ENCODE peak calls at places on chromosome 19, in eight cellular contexts. One of them, this sample, is unnamed.
A peak's percentile ranks its signal among the peaks of the same experiment; 100 is the strongest.

GRCh38 chr19:45496349-45496953 is 396 bp downstream of the RTN2 start:
- DNase-seq in esophagus squamous epithelium: no peak
- DNase-seq in GM12891: no peak
- DNase-seq in stomach: no peak
- DNase-seq in Peyer's patch: no peak
- DNase-seq in body of pancreas: peak; percentile 50
- DNase-seq in transverse colon: no peak
- DNase-seq in heart left ventricle: peak; percentile 63
- DNase-seq in this sample: peak; percentile 45

GRCh38 chr19:1037553-1038115 is 2.3 kb upstream of the ABCA7 start:
- DNase-seq in heart left ventricle: no peak
- DNase-seq in body of pancreas: no peak
- DNase-seq in transverse colon: peak; percentile 13
- DNase-seq in GM12891: no peak
- DNase-seq in stomach: no peak
- DNase-seq in esophagus squamous epithelium: no peak
- DNase-seq in Peyer's patch: no peak
- DNase-seq in this sample: no peak

GRCh38 chr19:33698576-33699435 is 77.1 kb downstream of the CHST8 start:
- DNase-seq in stomach: no peak
- DNase-seq in GM12891: no peak
- DNase-seq in transverse colon: no peak
- DNase-seq in Peyer's patch: no peak
- DNase-seq in esophagus squamous epithelium: no peak
- DNase-seq in body of pancreas: no peak
- DNase-seq in heart left ventricle: no peak
- DNase-seq in this sample: no peak

GRCh38 chr19:5805465-5806132 is 732 bp downstream of the NRTN start:
- DNase-seq in transverse colon: peak; percentile 87
- DNase-seq in body of pancreas: peak; percentile 90
- DNase-seq in heart left ventricle: peak; percentile 82
- DNase-seq in Peyer's patch: peak; percentile 44
- DNase-seq in stomach: peak; percentile 88
- DNase-seq in GM12891: peak; percentile 64
- DNase-seq in esophagus squamous epithelium: no peak
- DNase-seq in this sample: peak; percentile 65

GRCh38 chr19:7267792-7268736 is 26.1 kb downstream of the INSR start:
- DNase-seq in stomach: no peak
- DNase-seq in heart left ventricle: no peak
- DNase-seq in Peyer's patch: no peak
- DNase-seq in transverse colon: peak; percentile 57
- DNase-seq in esophagus squamous epithelium: no peak
- DNase-seq in body of pancreas: no peak
- DNase-seq in GM12891: no peak
- DNase-seq in this sample: no peak

GRCh38 chr19:45305421-45305820 is 17.3 kb downstream of the CKM start:
- DNase-seq in heart left ventricle: peak; percentile 26
- DNase-seq in transverse colon: no peak
- DNase-seq in GM12891: no peak
- DNase-seq in stomach: no peak
- DNase-seq in body of pancreas: no peak
- DNase-seq in esophagus squamous epithelium: no peak
- DNase-seq in Peyer's patch: no peak
- DNase-seq in this sample: no peak

GRCh38 chr19:16435238-16435911 is 36.4 kb downstream of the EPS15L1 start:
- DNase-seq in stomach: no peak
- DNase-seq in GM12891: no peak
- DNase-seq in heart left ventricle: peak; percentile 73
- DNase-seq in transverse colon: peak; percentile 48
- DNase-seq in Peyer's patch: no peak
- DNase-seq in body of pancreas: no peak
- DNase-seq in esophagus squamous epithelium: no peak
- DNase-seq in this sample: no peak

GRCh38 chr19:58181902-58182576 is 822 bp upstream of the ZNF274 start:
- DNase-seq in GM12891: no peak
- DNase-seq in esophagus squamous epithelium: no peak
- DNase-seq in body of pancreas: peak; percentile 24
- DNase-seq in Peyer's patch: peak; percentile 54
- DNase-seq in heart left ventricle: peak; percentile 34
- DNase-seq in stomach: peak; percentile 27
- DNase-seq in transverse colon: peak; percentile 42
- DNase-seq in this sample: peak; percentile 86

GRCh38 chr19:38399081-38399480 is 3.8 kb upstream of the FAM98C start:
- DNase-seq in esophagus squamous epithelium: no peak
- DNase-seq in body of pancreas: no peak
- DNase-seq in Peyer's patch: no peak
- DNase-seq in heart left ventricle: no peak
- DNase-seq in stomach: no peak
- DNase-seq in transverse colon: no peak
- DNase-seq in GM12891: no peak
- DNase-seq in this sample: no peak

GRCh38 chr19:58060231-58060630 is 1.1 kb downstream of the ZNF135 start:
- DNase-seq in heart left ventricle: no peak
- DNase-seq in stomach: no peak
- DNase-seq in transverse colon: no peak
- DNase-seq in esophagus squamous epithelium: no peak
- DNase-seq in GM12891: no peak
- DNase-seq in Peyer's patch: no peak
- DNase-seq in body of pancreas: no peak
- DNase-seq in this sample: no peak

GRCh38 chr19:33671211-33671610 is 49.5 kb downstream of the CHST8 start:
- DNase-seq in esophagus squamous epithelium: no peak
- DNase-seq in stomach: no peak
- DNase-seq in Peyer's patch: no peak
- DNase-seq in heart left ventricle: no peak
- DNase-seq in GM12891: no peak
- DNase-seq in transverse colon: no peak
- DNase-seq in body of pancreas: no peak
- DNase-seq in this sample: no peak

GRCh38 chr19:54431255-54431838 is 16.1 kb downstream of the TTYH1 start:
- DNase-seq in stomach: peak; percentile 80
- DNase-seq in body of pancreas: peak; percentile 91
- DNase-seq in heart left ventricle: peak; percentile 79
- DNase-seq in Peyer's patch: no peak
- DNase-seq in GM12891: no peak
- DNase-seq in transverse colon: peak; percentile 28
- DNase-seq in esophagus squamous epithelium: no peak
- DNase-seq in this sample: no peak

GRCh38 chr19:7292950-7293794 is 1.0 kb downstream of the INSR start:
- DNase-seq in heart left ventricle: peak; percentile 72
- DNase-seq in esophagus squamous epithelium: no peak
- DNase-seq in transverse colon: peak; percentile 68
- DNase-seq in body of pancreas: peak; percentile 58
- DNase-seq in GM12891: no peak
- DNase-seq in Peyer's patch: no peak
- DNase-seq in stomach: peak; percentile 41
- DNase-seq in this sample: peak; percentile 53

GRCh38 chr19:29858000-29858596 is 46.3 kb downstream of the CCNE1 start:
- DNase-seq in heart left ventricle: no peak
- DNase-seq in esophagus squamous epithelium: no peak
- DNase-seq in transverse colon: peak; percentile 34
- DNase-seq in GM12891: no peak
- DNase-seq in Peyer's patch: no peak
- DNase-seq in stomach: peak; percentile 50
- DNase-seq in body of pancreas: peak; percentile 53
- DNase-seq in this sample: peak; percentile 34

DNA sequence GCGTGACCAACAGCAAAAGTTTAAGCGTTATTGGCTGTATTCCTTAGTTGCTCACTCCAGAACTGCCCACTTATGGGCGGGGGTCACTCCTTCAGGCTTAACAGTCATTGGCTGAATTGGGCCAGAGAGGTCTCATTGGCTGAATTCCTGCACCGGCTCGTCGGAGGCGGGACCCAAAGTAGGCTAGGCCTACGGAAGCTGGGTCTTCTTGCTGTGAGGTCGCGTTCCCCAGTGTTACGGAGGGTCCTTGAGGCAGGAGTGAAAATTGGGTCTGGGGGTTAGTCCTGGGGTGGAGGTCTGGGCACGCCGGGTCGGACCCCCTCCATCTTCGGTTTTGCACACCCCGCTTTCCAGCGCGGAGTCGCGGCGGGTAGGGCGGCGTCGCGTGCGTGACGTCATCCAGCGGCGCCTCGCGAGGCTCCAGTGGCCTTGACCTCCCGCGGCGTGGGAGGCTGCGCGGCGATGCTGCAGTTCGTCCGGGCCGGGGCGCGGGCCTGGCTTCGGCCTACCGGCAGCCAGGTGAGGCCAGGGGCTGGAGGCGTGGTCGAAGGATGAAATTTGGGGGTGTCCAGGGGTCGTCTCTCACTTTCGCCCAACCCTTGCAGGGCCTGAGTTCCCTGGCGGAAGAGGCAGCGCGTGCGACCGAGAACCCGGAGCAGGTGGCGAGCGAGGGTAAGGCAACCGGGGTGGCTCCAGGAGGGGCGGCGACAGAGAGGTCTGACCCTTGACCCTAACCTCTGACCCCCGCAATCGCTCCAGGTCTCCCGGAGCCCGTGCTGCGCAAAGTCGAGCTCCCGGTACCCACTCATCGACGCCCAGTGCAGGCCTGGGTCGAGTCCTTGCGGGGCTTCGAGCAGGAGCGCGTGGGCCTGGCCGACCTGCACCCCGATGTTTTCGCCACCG is at the start of gene MRPL4:
- DNase-seq in body of pancreas: peak; percentile 96
- DNase-seq in Peyer's patch: peak; percentile 97
- DNase-seq in transverse colon: peak; percentile 96
- DNase-seq in esophagus squamous epithelium: peak; percentile 86
- DNase-seq in GM12891: peak; percentile 86
- DNase-seq in stomach: peak; percentile 95
- DNase-seq in heart left ventricle: peak; percentile 98
- DNase-seq in this sample: peak; percentile 99
- TF ChIP-seq POLR2A in body of pancreas: no peak
- TF ChIP-seq POLR2A in Peyer's patch: peak; percentile 27
- TF ChIP-seq POLR2A in transverse colon: peak; percentile 69
- TF ChIP-seq POLR2A in esophagus squamous epithelium: no peak
- TF ChIP-seq POLR2A in GM12891: peak; percentile 75
- TF ChIP-seq POLR2A in stomach: no peak
- TF ChIP-seq POLR2A in heart left ventricle: peak; percentile 77
- TF ChIP-seq POLR2A in this sample: peak; percentile 81

DNA sequence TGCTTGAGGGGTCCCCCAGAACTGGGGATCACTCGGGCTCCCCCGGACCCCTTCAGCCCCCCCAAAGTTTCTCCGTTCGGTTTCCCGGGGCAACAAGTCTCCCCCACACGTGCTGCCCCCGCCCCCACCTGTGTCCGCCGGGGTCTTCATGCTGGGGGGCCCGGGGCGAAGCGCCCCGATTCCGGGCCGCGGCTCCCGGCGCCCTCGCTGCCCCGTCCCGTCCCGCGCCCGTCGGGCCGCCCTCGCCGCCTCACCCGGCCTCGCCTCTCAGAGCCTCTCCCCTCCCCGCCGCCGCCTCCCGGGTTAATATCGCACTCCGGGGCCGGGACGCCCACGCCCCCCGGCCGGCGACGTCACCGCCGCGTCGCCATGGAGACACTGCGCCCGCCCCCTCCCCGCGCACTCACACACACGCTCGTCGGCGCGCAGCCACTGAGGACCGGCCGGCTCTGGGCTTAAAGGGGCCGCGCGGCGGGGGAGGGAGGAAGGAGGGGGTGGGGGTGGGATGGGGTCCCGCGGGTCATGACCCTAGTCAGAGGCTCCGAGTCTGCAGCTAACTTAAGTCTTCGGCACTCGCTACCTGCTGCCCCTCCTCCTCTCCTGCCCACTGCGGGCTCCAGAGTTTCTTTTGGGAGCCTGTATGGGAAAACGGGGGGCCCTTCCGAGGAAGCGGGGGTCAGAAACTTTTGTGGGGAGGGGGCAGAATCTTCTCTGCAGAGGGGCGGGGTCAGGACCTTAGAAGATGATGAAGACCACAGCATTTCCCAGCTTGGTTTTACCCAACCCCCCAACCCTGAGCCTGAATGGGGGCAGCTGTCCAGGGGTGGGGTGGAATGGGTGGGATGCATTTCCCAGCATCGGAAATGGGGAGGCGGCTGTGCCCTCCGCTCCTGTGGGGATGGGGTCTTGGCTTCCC is at the start of gene ERF:
- DNase-seq in esophagus squamous epithelium: peak; percentile 71
- DNase-seq in heart left ventricle: peak; percentile 96
- DNase-seq in GM12891: peak; percentile 98
- DNase-seq in transverse colon: peak; percentile 95
- DNase-seq in stomach: peak; percentile 96
- DNase-seq in body of pancreas: peak; percentile 96
- DNase-seq in Peyer's patch: peak; percentile 95
- DNase-seq in this sample: peak; percentile 94
- TF ChIP-seq POLR2A in esophagus squamous epithelium: no peak
- TF ChIP-seq POLR2A in heart left ventricle: peak; percentile 100
- TF ChIP-seq POLR2A in GM12891: peak; percentile 43
- TF ChIP-seq POLR2A in transverse colon: peak; percentile 87
- TF ChIP-seq POLR2A in stomach: no peak
- TF ChIP-seq POLR2A in body of pancreas: peak; percentile 98
- TF ChIP-seq POLR2A in Peyer's patch: peak; percentile 99
- TF ChIP-seq POLR2A in this sample: peak; percentile 74

DNA sequence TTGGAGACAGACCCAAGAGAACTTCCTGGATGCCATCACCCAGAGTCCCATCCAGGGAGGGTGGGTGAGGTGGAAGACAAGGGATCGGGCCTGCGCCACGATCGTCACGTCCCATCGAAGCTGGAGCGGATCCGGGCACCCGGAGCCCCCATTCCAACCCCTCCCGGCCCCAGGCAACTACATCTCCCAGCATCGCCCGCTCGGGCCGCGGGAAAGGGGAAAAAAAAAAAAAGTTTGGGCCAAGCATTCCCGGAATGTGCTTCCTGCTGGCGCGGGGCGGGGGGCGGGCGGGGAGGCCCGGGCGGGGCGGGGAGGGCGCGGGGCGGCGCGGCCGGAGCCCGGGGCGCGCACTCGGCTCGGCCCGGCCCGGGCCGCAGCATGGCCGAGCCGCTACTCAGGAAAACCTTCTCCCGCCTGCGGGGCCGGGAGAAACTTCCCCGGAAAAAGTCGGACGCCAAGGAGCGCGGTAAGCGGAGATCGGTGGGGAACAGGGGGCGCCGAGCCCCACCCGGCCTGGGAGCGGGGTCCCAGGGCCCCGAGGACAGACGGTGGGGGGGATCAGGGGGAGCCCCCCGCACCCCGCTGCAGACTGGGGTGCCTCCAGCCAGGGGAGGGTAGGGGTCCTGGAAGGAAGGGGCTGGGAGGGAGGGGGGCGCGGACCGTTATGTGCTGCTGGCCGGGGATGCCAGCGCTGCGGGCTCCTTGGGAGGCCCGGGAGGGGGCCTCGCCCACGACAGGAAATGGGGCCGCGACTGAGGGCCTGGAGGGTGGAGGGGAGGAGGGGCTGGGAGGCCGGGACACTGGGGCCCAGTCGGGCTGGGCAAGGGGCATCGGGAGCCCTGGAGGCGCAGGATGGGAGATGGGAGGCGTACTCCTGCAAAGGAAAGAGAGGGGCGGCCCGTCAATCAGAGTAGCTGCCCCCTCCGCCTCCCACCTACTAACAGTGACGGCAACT is at the start of gene SYDE1:
- DNase-seq in Peyer's patch: no peak
- DNase-seq in GM12891: no peak
- DNase-seq in heart left ventricle: peak; percentile 68
- DNase-seq in transverse colon: no peak
- DNase-seq in body of pancreas: peak; percentile 32
- DNase-seq in stomach: no peak
- DNase-seq in esophagus squamous epithelium: no peak
- DNase-seq in this sample: no peak
- TF ChIP-seq POLR2A in Peyer's patch: no peak
- TF ChIP-seq POLR2A in GM12891: no peak
- TF ChIP-seq POLR2A in heart left ventricle: peak; percentile 64
- TF ChIP-seq POLR2A in transverse colon: no peak
- TF ChIP-seq POLR2A in body of pancreas: peak; percentile 38
- TF ChIP-seq POLR2A in stomach: no peak
- TF ChIP-seq POLR2A in esophagus squamous epithelium: no peak
- TF ChIP-seq POLR2A in this sample: no peak

GRCh38 chr19:18577365-18577914 is 5.8 kb downstream of the UBA52 start:
- DNase-seq in stomach: no peak
- DNase-seq in heart left ventricle: no peak
- DNase-seq in transverse colon: no peak
- DNase-seq in Peyer's patch: no peak
- DNase-seq in GM12891: no peak
- DNase-seq in body of pancreas: no peak
- DNase-seq in esophagus squamous epithelium: no peak
- DNase-seq in this sample: no peak
- TF ChIP-seq POLR2A in stomach: no peak
- TF ChIP-seq POLR2A in heart left ventricle: no peak
- TF ChIP-seq POLR2A in transverse colon: no peak
- TF ChIP-seq POLR2A in Peyer's patch: no peak
- TF ChIP-seq POLR2A in GM12891: peak; percentile 13
- TF ChIP-seq POLR2A in body of pancreas: no peak
- TF ChIP-seq POLR2A in esophagus squamous epithelium: no peak
- TF ChIP-seq POLR2A in this sample: peak; percentile 19